ENCODE peak calls at places on chromosomes 5 and 9, in seven cellular contexts. M, Y, X, O, A, F and W are unnamed samples.

GRCh38 chr5:122500245-122501086 is 188.4 kb downstream of the SNCAIP start:
- DNase-seq in M (peak; percentile 46), Y (peak; percentile 54), X (peak; percentile 38), O (peak; percentile 3), A (peak; percentile 59), F (peak; percentile 81), W (peak; percentile 80)

GRCh38 chr9:80146466-80146865 is 574.7 kb downstream of the TLE4 start:
- DNase-seq in M (no peak), Y (peak; percentile 13), X (no peak), O (no peak), A (no peak), F (peak; percentile 14), W (no peak)

GRCh38 chr5:110957934-110958333 is 113.6 kb upstream of the TSLP start:
- DNase-seq in M (no peak), Y (peak; percentile 96), X (no peak), O (no peak), A (no peak), F (peak; percentile 75), W (no peak)

GRCh38 chr5:134247411-134247810 is 21.5 kb upstream of the PPP2CA start:
- DNase-seq in M (no peak), Y (peak; percentile 91), X (peak; percentile 54), O (no peak), A (no peak), F (peak; percentile 93), W (peak; percentile 40)

GRCh38 chr5:168714046-168714445 is 134.9 kb upstream of the PANK3 start:
- DNase-seq in M (no peak), Y (no peak), X (no peak), O (no peak), A (no peak), F (peak; percentile 68), W (no peak)

GRCh38 chr9:75488714-75489100 is 400.4 kb downstream of the OSTF1 start:
- DNase-seq in M (no peak), Y (no peak), X (no peak), O (no peak), A (no peak), F (no peak), W (no peak)

GRCh38 chr9:133170716-133171115 is 7.0 kb upstream of the GBGT1 start:
- DNase-seq in M (no peak), Y (no peak), X (no peak), O (no peak), A (no peak), F (no peak), W (no peak)

GRCh38 chr5:170769898-170770416 is 13.6 kb upstream of the GABRP start:
- DNase-seq in M (no peak), Y (no peak), X (no peak), O (no peak), A (no peak), F (no peak), W (no peak)

GRCh38 chr5:33422191-33422590 is 18.6 kb upstream of the TARS1 start:
- DNase-seq in M (no peak), Y (no peak), X (no peak), O (no peak), A (no peak), F (no peak), W (no peak)

GRCh38 chr5:160183075-160183474 is 46.2 kb upstream of the FABP6 start:
- DNase-seq in M (no peak), Y (peak; percentile 62), X (no peak), O (no peak), A (no peak), F (peak; percentile 66), W (no peak)

GRCh38 chr9:130890869-130891698 is 5.5 kb downstream of the QRFP start:
- DNase-seq in M (no peak), Y (no peak), X (no peak), O (no peak), A (peak; percentile 21), F (no peak), W (no peak)

GRCh38 chr5:112776301-112776856 is 38.7 kb downstream of the APC start:
- DNase-seq in M (no peak), Y (peak; percentile 50), X (no peak), O (no peak), A (no peak), F (peak; percentile 93), W (no peak)

GRCh38 chr5:80960531-80961375 is 590 bp downstream of the RASGRF2 start:
- DNase-seq in M (no peak), Y (no peak), X (no peak), O (no peak), A (peak; percentile 83), F (peak; percentile 19), W (peak; percentile 44)

GRCh38 chr5:8842906-8843590 is 702.8 kb downstream of the SEMA5A start:
- DNase-seq in M (no peak), Y (peak; percentile 61), X (no peak), O (no peak), A (peak; percentile 27), F (peak; percentile 70), W (peak; percentile 28)

GRCh38 chr5:163350083-163350482 is 87.3 kb upstream of the CCNG1 start:
- DNase-seq in M (no peak), Y (peak; percentile 58), X (no peak), O (no peak), A (peak; percentile 67), F (peak; percentile 42), W (peak; percentile 16)

GRCh38 chr5:133520991-133521706 is 91.2 kb downstream of the FSTL4 start:
- DNase-seq in M (no peak), Y (no peak), X (no peak), O (no peak), A (no peak), F (no peak), W (no peak)

GRCh38 chr5:52964138-52964537 is 25.0 kb upstream of the ITGA2 start:
- DNase-seq in M (no peak), Y (peak; percentile 33), X (no peak), O (no peak), A (no peak), F (peak; percentile 34), W (no peak)

GRCh38 chr9:21710792-21711191 is 91.6 kb upstream of the MTAP start:
- DNase-seq in M (no peak), Y (no peak), X (no peak), O (no peak), A (no peak), F (peak; percentile 61), W (no peak)

GRCh38 chr5:142637871-142638270 is 48.0 kb downstream of the FGF1 start:
- DNase-seq in M (no peak), Y (no peak), X (no peak), O (no peak), A (no peak), F (no peak), W (no peak)

GRCh38 chr5:173790177-173790719 is 97.9 kb upstream of the CPEB4 start:
- DNase-seq in M (peak; percentile 69), Y (no peak), X (no peak), O (peak; percentile 71), A (no peak), F (no peak), W (no peak)

GRCh38 chr9:76534031-76534430 is 75.0 kb downstream of the GCNT1 start:
- DNase-seq in M (no peak), Y (no peak), X (no peak), O (no peak), A (no peak), F (peak; percentile 37), W (no peak)

GRCh38 chr5:6356578-6357164 is 21.7 kb downstream of the MED10 start:
- DNase-seq in M (no peak), Y (no peak), X (no peak), O (no peak), A (no peak), F (no peak), W (no peak)

GRCh38 chr5:6361101-6361500 is 17.2 kb downstream of the MED10 start:
- DNase-seq in M (no peak), Y (no peak), X (no peak), O (no peak), A (no peak), F (no peak), W (no peak)

GRCh38 chr5:6359941-6360683 is 18.2 kb downstream of the MED10 start:
- DNase-seq in M (no peak), Y (peak; percentile 59), X (no peak), O (peak; percentile 35), A (peak; percentile 46), F (no peak), W (no peak)

GRCh38 chr5:6358434-6358820 is 19.9 kb downstream of the MED10 start:
- DNase-seq in M (no peak), Y (no peak), X (no peak), O (no peak), A (no peak), F (no peak), W (no peak)

DNA sequence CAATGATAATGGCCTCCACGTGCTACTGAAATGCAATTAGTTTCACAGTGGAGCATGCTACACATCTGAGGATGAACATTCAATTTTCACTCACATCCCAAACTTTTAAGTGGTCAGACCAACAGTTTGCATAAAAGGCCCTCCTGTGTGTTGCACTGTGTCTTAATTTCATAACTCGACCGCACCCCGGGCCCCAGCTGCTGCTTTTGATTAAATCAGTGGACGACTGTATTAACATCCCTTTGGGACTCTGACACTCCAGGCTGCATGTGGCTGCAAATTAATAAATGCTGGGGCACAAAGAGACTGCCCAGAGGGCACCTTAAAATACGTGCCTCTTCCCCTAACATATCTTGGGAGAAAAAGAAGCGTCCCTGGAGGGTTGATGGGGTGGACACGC is 18.8 kb downstream of the MED10 start:
- DNase-seq in M (no peak), Y (no peak), X (no peak), O (no peak), A (peak; percentile 42), F (no peak), W (no peak)
- TF ChIP-seq EZH2phosphoT487 in M (no peak), Y (no peak), X (no peak), O (no peak), A (no peak), F (no peak), W (no peak)

GRCh38 chr5:93296338-93296737 is 284.7 kb downstream of the NR2F1-AS1 start:
- DNase-seq in M (no peak), Y (peak; percentile 52), X (no peak), O (no peak), A (no peak), F (peak; percentile 53), W (no peak)
- TF ChIP-seq EZH2phosphoT487 in M (no peak), Y (no peak), X (no peak), O (no peak), A (no peak), F (no peak), W (no peak)

DNA sequence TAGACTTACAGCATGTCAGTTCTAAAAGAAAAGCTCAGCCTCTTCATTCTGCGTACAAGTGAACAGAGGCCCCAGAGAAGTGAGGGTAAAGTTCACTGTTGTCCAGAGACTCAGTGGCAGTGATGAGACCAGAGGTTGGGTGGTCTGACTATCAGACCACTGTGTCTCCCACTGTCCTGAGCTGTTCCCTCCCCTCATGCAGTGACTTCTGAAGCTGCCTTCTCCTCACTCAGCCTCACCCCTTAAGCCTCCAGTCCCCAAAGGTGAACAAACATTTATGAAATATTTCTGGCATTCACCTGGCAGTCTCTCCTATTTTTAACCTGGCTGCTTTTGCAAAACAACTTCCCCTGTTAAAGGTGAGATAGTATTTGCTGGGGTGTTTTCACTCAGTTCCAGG is 54.7 kb downstream of the ABLIM3 start:
- DNase-seq in M (no peak), Y (no peak), X (no peak), O (no peak), A (no peak), F (no peak), W (no peak)
- TF ChIP-seq EZH2phosphoT487 in M (no peak), Y (no peak), X (no peak), O (no peak), A (no peak), F (no peak), W (no peak)

DNA sequence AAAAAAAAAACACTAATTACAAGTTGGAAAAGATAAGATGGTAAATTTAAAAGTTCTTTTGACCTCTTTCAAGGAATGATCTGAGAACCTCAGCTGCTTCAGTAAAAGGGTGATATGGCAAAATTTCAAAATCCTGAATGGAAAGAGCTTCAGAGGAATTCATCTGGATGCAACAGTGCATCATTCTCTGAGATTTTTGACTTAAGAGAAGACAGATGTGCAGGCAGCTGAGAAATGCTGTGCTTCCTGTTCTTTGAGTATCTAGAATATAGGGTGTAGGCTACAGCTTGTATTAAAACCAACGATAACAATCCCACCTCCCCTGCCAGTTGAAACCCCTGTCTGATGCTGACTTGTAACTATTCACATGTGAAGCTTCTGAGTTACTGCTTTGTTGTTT is 6.2 kb downstream of the FRMPD1 start:
- DNase-seq in M (no peak), Y (no peak), X (no peak), O (no peak), A (no peak), F (no peak), W (no peak)
- TF ChIP-seq EZH2phosphoT487 in M (no peak), Y (no peak), X (no peak), O (no peak), A (no peak), F (no peak), W (no peak)